ENCODE peak calls at places on chromosomes 1 and 21, in four cellular contexts. V is GM12878, R is HCT116, F is prostate gland. K is an unnamed sample.

GRCh38 chr21:45421071-45421845 is 16.3 kb downstream of the COL18A1 start:
- DNase-seq in V (no peak), R (no peak), F (peak; percentile 66), K (peak; percentile 67)

GRCh38 chr21:45998276-45998701 is 16.7 kb downstream of the COL6A1 start:
- DNase-seq in V (no peak), R (no peak), F (no peak), K (no peak)

GRCh38 chr1:204225841-204226745 is 12.3 kb upstream of the GOLT1A start:
- DNase-seq in V (no peak), R (no peak), F (peak; percentile 32), K (peak; percentile 67)

GRCh38 chr1:86154581-86155060 is 2.0 kb downstream of the COL24A1 start:
- DNase-seq in V (no peak), R (no peak), F (no peak), K (no peak)

GRCh38 chr1:27971674-27972073 is 11.9 kb downstream of the XKR8 start:
- DNase-seq in V (no peak), R (no peak), F (peak; percentile 49), K (no peak)

GRCh38 chr1:110163591-110163990 is 13.3 kb downstream of the SLC6A17 start:
- DNase-seq in V (no peak), R (no peak), F (no peak), K (no peak)

GRCh38 chr1:111441573-111442192 is 7.4 kb downstream of the WDR77 start:
- DNase-seq in V (no peak), R (no peak), F (no peak), K (peak; percentile 26)

GRCh38 chr1:108199231-108199657 is 899 bp downstream of the SLC25A24 start:
- DNase-seq in V (no peak), R (peak; percentile 16), F (no peak), K (peak; percentile 28)

GRCh38 chr1:40798366-40799310 is 15.1 kb downstream of the KCNQ4 start:
- DNase-seq in V (no peak), R (no peak), F (no peak), K (no peak)

GRCh38 chr1:215599418-215599817 is 32.3 kb downstream of the KCTD3 start:
- DNase-seq in V (no peak), R (no peak), F (no peak), K (no peak)

GRCh38 chr1:161132410-161133219 is at the start of gene DEDD:
- DNase-seq in V (peak; percentile 87), R (peak; percentile 98), F (peak; percentile 94), K (peak; percentile 94)

GRCh38 chr1:161127649-161128048 is 4.8 kb downstream of the DEDD start:
- DNase-seq in V (no peak), R (no peak), F (no peak), K (no peak)

GRCh38 chr1:161131721-161132409 is 602 bp downstream of the DEDD start:
- DNase-seq in V (no peak), R (no peak), F (no peak), K (no peak)

GRCh38 chr1:161130266-161130665 is 2.2 kb downstream of the DEDD start:
- DNase-seq in V (no peak), R (no peak), F (no peak), K (no peak)

GRCh38 chr1:161128591-161129420 is 3.7 kb downstream of the DEDD start:
- DNase-seq in V (no peak), R (no peak), F (no peak), K (no peak)
- TF ChIP-seq POLR2AphosphoS5 in V (no peak), R (no peak), F (no peak), K (no peak)

DNA sequence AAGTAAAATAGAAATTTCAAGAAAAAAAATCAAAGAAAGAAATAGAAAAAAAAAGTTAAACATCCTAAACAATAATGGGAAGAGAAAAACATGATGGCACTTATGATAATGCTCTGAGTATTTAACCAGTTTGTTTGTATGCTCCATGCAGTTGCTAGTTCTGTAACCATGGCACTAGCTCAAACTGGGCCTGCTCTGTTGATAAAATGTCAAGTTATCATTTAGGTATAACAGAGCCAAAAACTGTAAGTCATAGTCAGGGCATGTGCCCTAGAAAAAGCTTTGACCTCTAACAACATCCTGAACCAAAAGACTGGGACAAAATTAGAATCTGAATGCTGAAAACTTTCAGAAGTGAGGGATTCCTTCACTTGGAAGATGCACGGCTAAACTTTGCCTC is 148.9 kb downstream of the KCNT2 start:
- DNase-seq in V (no peak), R (no peak), F (no peak), K (no peak)
- H3K27ac ChIP-seq in V (no peak overlapping the region), R (no peak overlapping the region), F (no peak overlapping the region), K (no peak overlapping the region)

DNA sequence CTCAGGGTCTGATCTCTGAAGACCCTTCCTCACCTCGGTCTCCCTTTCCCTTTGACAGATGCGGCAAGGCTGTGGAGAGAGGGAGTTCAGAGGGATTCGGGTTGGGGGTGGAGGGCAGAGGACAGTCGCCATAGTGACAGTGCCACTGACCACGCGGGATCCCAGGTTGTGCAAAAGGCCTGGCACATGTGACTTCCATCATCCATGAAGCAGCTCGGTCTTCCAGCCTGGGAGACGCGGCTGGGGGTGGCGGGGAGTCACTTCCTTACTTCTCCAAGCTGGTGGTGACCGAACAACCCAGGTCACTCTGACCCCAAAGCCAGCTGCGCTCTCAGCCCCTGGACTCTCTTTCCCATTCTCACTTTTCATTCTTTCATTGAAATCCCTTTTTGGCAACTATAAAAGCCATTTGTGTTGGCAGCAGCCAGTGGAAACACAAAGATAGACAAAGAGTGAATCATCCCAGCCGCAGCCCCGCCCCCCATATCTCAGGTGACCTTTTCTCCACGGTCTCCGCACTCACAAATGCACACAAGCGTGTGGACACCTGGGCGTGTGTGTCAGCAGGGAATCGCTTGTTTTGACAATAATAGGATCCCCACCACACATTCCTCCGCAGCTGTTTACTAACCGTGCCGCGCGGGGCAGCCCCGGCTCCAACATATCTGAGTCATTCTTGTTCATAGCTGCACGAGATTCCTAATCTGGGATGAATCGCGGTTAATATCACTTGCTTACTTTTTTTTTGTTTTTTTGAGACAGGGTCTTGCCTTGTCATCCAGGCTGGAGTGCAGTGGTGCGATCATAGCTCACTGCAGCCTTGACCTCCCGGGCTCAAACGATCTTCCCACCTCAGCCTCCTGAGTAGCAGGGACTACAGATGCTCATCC is 68.3 kb downstream of the DHRS3 start:
- DNase-seq in V (no peak), R (peak; percentile 83), F (peak; percentile 83), K (peak; percentile 73)
- TF ChIP-seq POLR2AphosphoS5 in V (no peak), R (peak; percentile 69), F (peak; percentile 89), K (no peak)

DNA sequence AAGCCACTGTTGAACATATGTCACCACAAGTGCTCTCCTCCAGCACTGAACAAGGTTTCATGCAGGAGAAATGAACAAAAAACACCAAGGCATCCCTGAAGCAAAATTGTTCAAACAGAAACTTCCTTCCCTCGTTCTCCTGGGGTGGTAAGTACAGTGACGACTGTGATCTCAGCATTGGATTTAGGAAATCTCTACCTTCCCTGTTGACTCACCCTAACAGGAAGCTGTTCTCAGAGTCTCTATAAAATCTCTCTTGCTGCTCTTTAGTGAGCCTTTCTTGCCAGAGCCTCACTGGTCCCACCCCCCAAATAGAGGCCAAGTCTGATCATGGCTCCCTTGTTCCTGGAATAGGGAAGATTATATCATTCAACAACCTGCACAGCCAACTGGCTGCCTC is 12.5 kb downstream of the VSIG8 start:
- DNase-seq in V (no peak), R (no peak), F (no peak), K (no peak)
- H3K27ac ChIP-seq in V (no peak overlapping the region), R (no peak overlapping the region), F (no peak overlapping the region), K (no peak overlapping the region)

GRCh38 chr1:21924503-21925005 is 12.6 kb downstream of the HSPG2 start:
- DNase-seq in V (no peak), R (no peak), F (no peak), K (no peak)
- TF ChIP-seq POLR2AphosphoS5 in V (no peak), R (no peak), F (no peak), K (peak; percentile 26)

GRCh38 chr1:77830946-77831345 is 51.5 kb downstream of the MIGA1 start:
- DNase-seq in V (no peak), R (no peak), F (no peak), K (no peak)
- H3K27ac ChIP-seq in V (no peak overlapping the region), R (no peak overlapping the region), F (peak overlapping the region; percentile 35), K (no peak overlapping the region)

DNA sequence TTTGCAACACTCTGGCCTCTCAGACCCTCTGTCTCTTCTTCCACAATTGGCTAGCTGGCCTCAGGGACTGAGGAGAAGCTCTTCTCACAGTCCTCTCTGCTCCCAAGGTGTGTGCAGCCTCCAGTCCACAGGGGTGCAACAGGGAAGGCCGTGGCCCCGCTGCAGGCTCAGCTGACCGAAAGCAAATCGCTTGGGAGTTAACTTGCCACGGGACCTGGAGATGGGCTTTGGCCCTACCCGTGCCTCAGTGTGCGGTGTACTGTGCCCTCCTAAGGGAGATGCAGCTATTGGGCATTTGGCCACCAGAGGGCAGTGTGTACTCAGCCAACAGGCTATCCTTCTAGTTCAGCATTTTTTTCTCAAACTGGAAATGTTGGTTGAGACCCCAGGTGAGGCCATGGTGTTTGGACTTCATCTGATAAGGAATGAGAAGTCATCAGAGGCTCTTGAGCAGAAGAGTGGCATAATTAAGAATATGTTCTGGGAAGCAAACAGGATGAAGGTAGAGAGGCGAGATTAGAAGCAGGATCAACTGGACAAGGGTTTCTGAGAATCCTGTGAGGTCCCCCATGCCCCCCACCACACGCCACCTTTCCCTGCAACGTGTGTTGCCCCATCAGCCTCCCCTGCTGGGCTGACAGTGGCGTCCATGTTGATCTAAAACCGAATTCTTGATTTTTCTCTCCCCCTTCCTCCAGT is 42.5 kb upstream of the TMEM125 start:
- DNase-seq in V (peak; percentile 34), R (peak; percentile 66), F (peak; percentile 83), K (peak; percentile 89)
- TF ChIP-seq POLR2AphosphoS5 in V (no peak), R (no peak), F (peak; percentile 68), K (no peak)

DNA sequence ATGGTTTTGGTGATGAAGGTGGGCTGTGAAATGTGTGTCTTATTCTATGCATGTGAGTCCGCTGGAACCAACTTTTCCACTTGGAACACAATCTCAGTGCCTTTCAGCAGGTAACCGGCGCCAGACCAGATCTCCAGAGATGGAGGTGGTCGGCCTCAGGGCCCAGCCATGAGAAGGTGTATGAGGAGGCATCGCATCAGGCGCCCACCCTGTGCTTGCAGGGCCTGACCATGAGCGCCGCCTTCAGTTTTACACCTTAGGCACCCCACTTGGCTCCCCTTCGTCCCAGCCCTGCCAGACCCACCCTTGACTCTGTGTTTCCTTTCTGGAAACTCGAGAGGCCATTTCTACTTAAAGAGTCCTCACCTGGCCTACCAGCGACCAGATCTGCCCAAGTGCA is 48.6 kb upstream of the ATF3 start:
- DNase-seq in V (no peak), R (no peak), F (no peak), K (no peak)
- H3K27ac ChIP-seq in V (no peak overlapping the region), R (no peak overlapping the region), F (peak overlapping the region; percentile 92), K (peak overlapping the region; percentile 97)

K was measured in transverse colon.